ENCODE peak calls at places on chromosomes 7 and 10, in eight cellular contexts. H is GM23338; N is H7; U is NCI-H526 treated with DMSO at 0.1 percent for 48 hours; B is NAMALWA; F is fibroblast of the aortic adventitia; G is CD8-positive, alpha-beta memory T cell; D is KBM-7. W is an unnamed sample.

GRCh38 chr10:27542812-27543211 is 38.7 kb downstream of the RAB18 start:
- DNase-seq in H (no peak), N (no peak), U (no peak), B (no peak), F (peak), G (no peak), D (no peak), W (no peak)

GRCh38 chr10:29585488-29585976 is 49.2 kb downstream of the SVIL start:
- DNase-seq in H (peak), N (peak), U (peak), B (no peak), F (no peak), G (no peak), D (no peak), W (peak)

GRCh38 chr7:107961399-107961798 is 41.6 kb downstream of the LAMB1 start:
- DNase-seq in H (no peak), N (no peak), U (no peak), B (no peak), F (no peak), G (no peak), D (no peak), W (no peak)

GRCh38 chr7:41189866-41190265 is 513.0 kb downstream of the INHBA start:
- DNase-seq in H (no peak), N (no peak), U (no peak), B (no peak), F (peak), G (no peak), D (no peak), W (no peak)

GRCh38 chr7:151131284-151131621 is 36.2 kb downstream of the GBX1 start:
- DNase-seq in H (no peak), N (no peak), U (no peak), B (no peak), F (no peak), G (no peak), D (no peak), W (no peak)

GRCh38 chr10:13629116-13629515 is 42.4 kb downstream of the PRPF18 start:
- DNase-seq in H (no peak), N (no peak), U (no peak), B (no peak), F (peak), G (no peak), D (no peak), W (no peak)

GRCh38 chr7:127828843-127829502 is 177.0 kb downstream of the SND1 start:
- DNase-seq in H (no peak), N (no peak), U (no peak), B (no peak), F (no peak), G (no peak), D (no peak), W (no peak)

GRCh38 chr10:115777646-115778045 is 495.4 kb downstream of the GFRA1 start:
- DNase-seq in H (no peak), N (no peak), U (no peak), B (no peak), F (no peak), G (no peak), D (no peak), W (no peak)

GRCh38 chr7:2175514-2175913 is 57.2 kb downstream of the MAD1L1 start:
- DNase-seq in H (peak), N (peak), U (no peak), B (no peak), F (peak), G (no peak), D (no peak), W (peak)

GRCh38 chr10:117804470-117805011 is 242.2 kb downstream of the RAB11FIP2 start:
- DNase-seq in H (no peak), N (no peak), U (no peak), B (peak), F (no peak), G (no peak), D (no peak), W (no peak)

GRCh38 chr7:116952640-116953371 is 495 bp upstream of the ST7 start:
- DNase-seq in H (peak), N (peak), U (peak), B (peak), F (peak), G (no peak), D (peak), W (peak)

GRCh38 chr10:3761916-3762708 is 22.9 kb downstream of the KLF6 start:
- DNase-seq in H (peak), N (peak), U (no peak), B (no peak), F (no peak), G (no peak), D (no peak), W (peak)

GRCh38 chr7:1558841-1559625 is 3.0 kb upstream of the TMEM184A start:
- DNase-seq in H (no peak), N (peak), U (no peak), B (no peak), F (no peak), G (peak), D (no peak), W (no peak)

GRCh38 chr10:114420811-114421485 is 16.6 kb upstream of the AFAP1L2 start:
- DNase-seq in H (no peak), N (no peak), U (no peak), B (no peak), F (no peak), G (no peak), D (no peak), W (no peak)

W was measured in mesendoderm.